ENCODE peak calls at places on chromosomes 16 and 17, in nine cellular contexts. S, W, Z, E, O, X, J, P and H are unnamed samples.
A peak's percentile ranks its signal among the peaks of the same experiment; 100 is the strongest.

GRCh38 chr17:73291260-73291801 is 20.5 kb downstream of the CDC42EP4 start:
- DNase-seq in S (peak; percentile 95), W (peak; percentile 72), Z (no peak), E (no peak), O (no peak), X (peak; percentile 91), J (peak; percentile 97), P (peak; percentile 59), H (peak; percentile 80)

GRCh38 chr16:29835926-29836325 is 15.7 kb downstream of the MVP start:
- DNase-seq in S (no peak), W (no peak), Z (no peak), E (no peak), O (no peak), X (no peak), J (peak; percentile 37), P (no peak), H (no peak)

GRCh38 chr17:4806420-4806769 is 557 bp upstream of the PLD2 start:
- DNase-seq in S (no peak), W (no peak), Z (no peak), E (no peak), O (no peak), X (no peak), J (no peak), P (no peak), H (no peak)

GRCh38 chr16:5706206-5706605 is 608.6 kb upstream of the EEF2KMT start:
- DNase-seq in S (no peak), W (peak; percentile 28), Z (no peak), E (no peak), O (no peak), X (no peak), J (no peak), P (no peak), H (no peak)

GRCh38 chr17:50072925-50073324 is 17.0 kb downstream of the ITGA3 start:
- DNase-seq in S (no peak), W (no peak), Z (no peak), E (no peak), O (no peak), X (no peak), J (no peak), P (no peak), H (no peak)

GRCh38 chr16:89841275-89841674 is 13.0 kb downstream of the SPIRE2 start:
- DNase-seq in S (no peak), W (no peak), Z (no peak), E (no peak), O (no peak), X (no peak), J (no peak), P (no peak), H (no peak)

GRCh38 chr16:6170022-6170421 is 1072.4 kb upstream of the EEF2KMT start:
- DNase-seq in S (no peak), W (no peak), Z (no peak), E (no peak), O (no peak), X (no peak), J (no peak), P (no peak), H (no peak)

GRCh38 chr16:82185012-82185411 is 15.0 kb upstream of the MPHOSPH6 start:
- DNase-seq in S (no peak), W (peak; percentile 51), Z (no peak), E (no peak), O (no peak), X (no peak), J (no peak), P (no peak), H (no peak)

GRCh38 chr17:80724723-80725388 is 180.2 kb downstream of the RPTOR start:
- DNase-seq in S (peak; percentile 50), W (peak; percentile 58), Z (no peak), E (no peak), O (no peak), X (peak; percentile 74), J (peak; percentile 40), P (peak; percentile 31), H (no peak)

GRCh38 chr16:17529982-17530760 is 59.4 kb upstream of the XYLT1 start:
- DNase-seq in S (no peak), W (no peak), Z (no peak), E (no peak), O (no peak), X (no peak), J (no peak), P (no peak), H (no peak)

GRCh38 chr17:82350182-82351030 is 8.6 kb upstream of the TEX19 start:
- DNase-seq in S (no peak), W (no peak), Z (no peak), E (no peak), O (no peak), X (no peak), J (no peak), P (no peak), H (no peak)

GRCh38 chr17:67139784-67140665 is 95.7 kb downstream of the CACNG1 start:
- DNase-seq in S (no peak), W (peak; percentile 36), Z (peak; percentile 29), E (no peak), O (no peak), X (peak; percentile 71), J (no peak), P (no peak), H (no peak)

GRCh38 chr17:27671591-27671910 is 40.6 kb downstream of the LGALS9 start:
- DNase-seq in S (no peak), W (no peak), Z (no peak), E (no peak), O (no peak), X (no peak), J (no peak), P (no peak), H (no peak)

GRCh38 chr17:72404872-72405271 is 284.1 kb downstream of the SOX9 start:
- DNase-seq in S (peak; percentile 39), W (no peak), Z (no peak), E (no peak), O (no peak), X (no peak), J (peak; percentile 12), P (no peak), H (no peak)

GRCh38 chr17:55264640-55265298 is at the start of gene HLF:
- DNase-seq in S (peak; percentile 40), W (peak; percentile 82), Z (peak; percentile 95), E (peak; percentile 81), O (peak; percentile 69), X (peak; percentile 62), J (no peak), P (peak; percentile 77), H (peak; percentile 67)

GRCh38 chr17:80018917-80019651 is 16.6 kb downstream of the TBC1D16 start:
- DNase-seq in S (no peak), W (no peak), Z (no peak), E (no peak), O (no peak), X (no peak), J (no peak), P (no peak), H (no peak)

GRCh38 chr16:17342031-17342430 is 128.7 kb downstream of the XYLT1 start:
- DNase-seq in S (no peak), W (no peak), Z (no peak), E (no peak), O (no peak), X (no peak), J (no peak), P (no peak), H (no peak)